ENCODE peak calls at places on chromosomes 1 and 21, in eight cellular contexts. R is GM18507, S is K562, J is left ventricle myocardium superior, G is iPS-NIHi11, Z is astrocyte of the spinal cord, T is KG1, W is nephron progenitor cell. K is an unnamed sample.

GRCh38 chr1:36085686-36086526 is 2.0 kb downstream of the TEKT2 start:
- DNase-seq in Z (no peak), J (no peak), R (no peak), S (no peak), W (no peak), T (no peak), G (no peak), K (no peak)

GRCh38 chr1:100883963-100884362 is 10.7 kb downstream of the EXTL2 start:
- DNase-seq in T (no peak), Z (peak), G (no peak), W (no peak), S (peak), J (no peak), R (no peak), K (peak)

GRCh38 chr1:166915941-166916340 is 39.9 kb upstream of the TADA1 start:
- DNase-seq in W (no peak), Z (peak), J (no peak), S (no peak), R (no peak), G (peak), T (no peak), K (no peak)

GRCh38 chr21:44850208-44850800 is 23.2 kb downstream of the PTTG1IP start:
- DNase-seq in S (no peak), Z (no peak), W (no peak), R (no peak), G (no peak), T (no peak), J (no peak), K (no peak)

GRCh38 chr1:89843279-89844121 is 22.7 kb downstream of the LRRC8D start:
- DNase-seq in J (peak), W (peak), T (peak), R (peak), Z (peak), G (peak), S (no peak), K (peak)

GRCh38 chr1:41160498-41161110 is 81.5 kb downstream of the SCMH1 start:
- DNase-seq in S (peak), G (no peak), J (no peak), R (no peak), T (no peak), Z (no peak), W (no peak), K (no peak)

GRCh38 chr1:57926025-57926552 is 502.2 kb upstream of the DAB1 start:
- DNase-seq in S (no peak), R (no peak), G (no peak), T (no peak), W (no peak), Z (no peak), J (no peak), K (no peak)

GRCh38 chr1:174875306-174875705 is 124.4 kb upstream of the CACYBP start:
- DNase-seq in R (no peak), W (no peak), T (no peak), J (no peak), Z (no peak), S (peak), G (peak), K (no peak)

GRCh38 chr21:15751561-15751960 is 21.8 kb downstream of the USP25 start:
- DNase-seq in S (no peak), T (no peak), J (no peak), G (no peak), W (no peak), R (no peak), Z (no peak), K (no peak)

GRCh38 chr1:110927484-110928075 is 36.1 kb downstream of the LRIF1 start:
- DNase-seq in W (no peak), T (no peak), J (no peak), G (peak), Z (no peak), R (no peak), S (peak), K (peak)

GRCh38 chr1:155251566-155251965 is 3.7 kb downstream of the ENTREP3 start:
- DNase-seq in W (no peak), Z (no peak), J (no peak), S (no peak), G (no peak), R (no peak), T (no peak), K (no peak)

GRCh38 chr1:240152611-240153297 is 61.1 kb downstream of the FMN2 start:
- DNase-seq in R (no peak), S (no peak), T (no peak), Z (no peak), J (no peak), G (no peak), W (no peak), K (no peak)

GRCh38 chr1:227869851-227870305 is 54.4 kb downstream of the PRSS38 start:
- DNase-seq in Z (no peak), W (no peak), G (no peak), S (no peak), T (no peak), J (no peak), R (no peak), K (no peak)

GRCh38 chr21:45285266-45285931 is 2.3 kb downstream of the POFUT2 start:
- DNase-seq in W (no peak), R (no peak), S (no peak), Z (no peak), J (no peak), G (no peak), T (no peak), K (no peak)

GRCh38 chr1:209648931-209649776 is 3.1 kb downstream of the LAMB3 start:
- DNase-seq in W (no peak), Z (peak), G (no peak), S (peak), T (no peak), J (no peak), R (no peak), K (peak)

GRCh38 chr1:205943245-205943644 is at the start of gene SLC26A9:
- DNase-seq in G (no peak), W (no peak), R (no peak), J (no peak), S (no peak), T (no peak), Z (no peak), K (no peak)

GRCh38 chr1:48442864-48443619 is 29.0 kb downstream of the SPATA6 start:
- DNase-seq in R (no peak), G (no peak), Z (no peak), J (no peak), S (no peak), W (no peak), T (no peak), K (no peak)

GRCh38 chr1:53878492-53879105 is 11.0 kb downstream of the YIPF1 start:
- DNase-seq in W (no peak), Z (peak), G (peak), J (no peak), S (peak), T (no peak), R (no peak), K (no peak)

GRCh38 chr1:49185455-49185980 is 408.8 kb upstream of the BEND5 start:
- DNase-seq in R (no peak), T (no peak), W (no peak), Z (no peak), J (no peak), S (no peak), G (no peak), K (no peak)

GRCh38 chr1:89923517-89923916 is 71.4 kb upstream of the ZNF326 start:
- DNase-seq in R (no peak), T (no peak), J (no peak), W (no peak), Z (no peak), S (no peak), G (no peak), K (no peak)

GRCh38 chr1:226827458-226827857 is 43.0 kb upstream of the PSEN2 start:
- DNase-seq in Z (peak), G (peak), J (peak), W (no peak), T (no peak), S (peak), R (no peak), K (no peak)

GRCh38 chr1:18998016-18998724 is 41.7 kb upstream of the IFFO2 start:
- DNase-seq in R (no peak), G (no peak), T (no peak), W (no peak), J (no peak), Z (no peak), S (no peak), K (peak)

GRCh38 chr1:2455757-2456156 is 20.3 kb upstream of the PLCH2 start:
- DNase-seq in J (no peak), R (no peak), G (no peak), S (no peak), W (no peak), Z (no peak), T (no peak), K (no peak)

K was measured in NCI-H226.